ENCODE peak calls at places on chromosomes 11 and 22, in nine cellular contexts. One of them, this sample, is unnamed.

GRCh38 chr11:48012051-48012391 is 31.7 kb downstream of the PTPRJ start:
- DNase-seq in GM04504: no peak
- DNase-seq in activated T-cell treated with anti-CD3 and anti-CD28 coated beads for 1 hour: no peak
- DNase-seq in WTC11: no peak
- DNase-seq in NCI-H2029 treated with DMSO at 0.1 percent for 48 hours: no peak
- DNase-seq in GM12878: no peak
- DNase-seq in left colon: no peak
- DNase-seq in stimulated activated CD4-positive, alpha-beta T cell treated with anti-CD3 and anti-CD28 coated beads, Interleukin-1b, Interleukin-23, amount 100 ng/mL, for 24 hours: no peak
- DNase-seq in SW480: no peak
- DNase-seq in this sample: no peak

GRCh38 chr11:75673977-75674582 is 5.2 kb upstream of the MAP6 start:
- DNase-seq in GM04504: no peak
- DNase-seq in activated T-cell treated with anti-CD3 and anti-CD28 coated beads for 1 hour: no peak
- DNase-seq in WTC11: no peak
- DNase-seq in NCI-H2029 treated with DMSO at 0.1 percent for 48 hours: no peak
- DNase-seq in GM12878: no peak
- DNase-seq in left colon: no peak
- DNase-seq in stimulated activated CD4-positive, alpha-beta T cell treated with anti-CD3 and anti-CD28 coated beads, Interleukin-1b, Interleukin-23, amount 100 ng/mL, for 24 hours: no peak
- DNase-seq in SW480: peak
- DNase-seq in this sample: peak

GRCh38 chr22:29784451-29785361 is 17.5 kb downstream of the UQCR10 start:
- DNase-seq in GM04504: no peak
- DNase-seq in activated T-cell treated with anti-CD3 and anti-CD28 coated beads for 1 hour: no peak
- DNase-seq in WTC11: no peak
- DNase-seq in NCI-H2029 treated with DMSO at 0.1 percent for 48 hours: no peak
- DNase-seq in GM12878: no peak
- DNase-seq in left colon: no peak
- DNase-seq in stimulated activated CD4-positive, alpha-beta T cell treated with anti-CD3 and anti-CD28 coated beads, Interleukin-1b, Interleukin-23, amount 100 ng/mL, for 24 hours: no peak
- DNase-seq in SW480: no peak
- DNase-seq in this sample: no peak

GRCh38 chr11:96306933-96307747 is 35.9 kb downstream of the MAML2 start:
- DNase-seq in GM04504: peak
- DNase-seq in activated T-cell treated with anti-CD3 and anti-CD28 coated beads for 1 hour: no peak
- DNase-seq in WTC11: no peak
- DNase-seq in NCI-H2029 treated with DMSO at 0.1 percent for 48 hours: no peak
- DNase-seq in GM12878: no peak
- DNase-seq in left colon: peak
- DNase-seq in stimulated activated CD4-positive, alpha-beta T cell treated with anti-CD3 and anti-CD28 coated beads, Interleukin-1b, Interleukin-23, amount 100 ng/mL, for 24 hours: no peak
- DNase-seq in SW480: peak
- DNase-seq in this sample: no peak

GRCh38 chr22:25484498-25484897 is 80.0 kb upstream of the GRK3 start:
- DNase-seq in GM04504: no peak
- DNase-seq in activated T-cell treated with anti-CD3 and anti-CD28 coated beads for 1 hour: no peak
- DNase-seq in WTC11: no peak
- DNase-seq in NCI-H2029 treated with DMSO at 0.1 percent for 48 hours: no peak
- DNase-seq in GM12878: no peak
- DNase-seq in left colon: no peak
- DNase-seq in stimulated activated CD4-positive, alpha-beta T cell treated with anti-CD3 and anti-CD28 coated beads, Interleukin-1b, Interleukin-23, amount 100 ng/mL, for 24 hours: no peak
- DNase-seq in SW480: no peak
- DNase-seq in this sample: no peak

GRCh38 chr11:27740362-27741024 is 40.2 kb upstream of the BDNF start:
- DNase-seq in GM04504: no peak
- DNase-seq in activated T-cell treated with anti-CD3 and anti-CD28 coated beads for 1 hour: no peak
- DNase-seq in WTC11: no peak
- DNase-seq in NCI-H2029 treated with DMSO at 0.1 percent for 48 hours: no peak
- DNase-seq in GM12878: no peak
- DNase-seq in left colon: no peak
- DNase-seq in stimulated activated CD4-positive, alpha-beta T cell treated with anti-CD3 and anti-CD28 coated beads, Interleukin-1b, Interleukin-23, amount 100 ng/mL, for 24 hours: no peak
- DNase-seq in SW480: no peak
- DNase-seq in this sample: no peak

GRCh38 chr22:36439481-36440271 is 41.8 kb downstream of the TXN2 start:
- DNase-seq in GM04504: peak
- DNase-seq in activated T-cell treated with anti-CD3 and anti-CD28 coated beads for 1 hour: no peak
- DNase-seq in WTC11: no peak
- DNase-seq in NCI-H2029 treated with DMSO at 0.1 percent for 48 hours: no peak
- DNase-seq in GM12878: no peak
- DNase-seq in left colon: peak
- DNase-seq in stimulated activated CD4-positive, alpha-beta T cell treated with anti-CD3 and anti-CD28 coated beads, Interleukin-1b, Interleukin-23, amount 100 ng/mL, for 24 hours: no peak
- DNase-seq in SW480: peak
- DNase-seq in this sample: no peak

GRCh38 chr11:124865902-124866851 is 945 bp downstream of the ROBO3 start:
- DNase-seq in GM04504: no peak
- DNase-seq in activated T-cell treated with anti-CD3 and anti-CD28 coated beads for 1 hour: peak
- DNase-seq in WTC11: peak
- DNase-seq in NCI-H2029 treated with DMSO at 0.1 percent for 48 hours: no peak
- DNase-seq in GM12878: no peak
- DNase-seq in left colon: peak
- DNase-seq in stimulated activated CD4-positive, alpha-beta T cell treated with anti-CD3 and anti-CD28 coated beads, Interleukin-1b, Interleukin-23, amount 100 ng/mL, for 24 hours: no peak
- DNase-seq in SW480: no peak
- DNase-seq in this sample: no peak

GRCh38 chr11:130729678-130730300 is 186.5 kb downstream of the SNX19 start:
- DNase-seq in GM04504: no peak
- DNase-seq in activated T-cell treated with anti-CD3 and anti-CD28 coated beads for 1 hour: no peak
- DNase-seq in WTC11: no peak
- DNase-seq in NCI-H2029 treated with DMSO at 0.1 percent for 48 hours: no peak
- DNase-seq in GM12878: no peak
- DNase-seq in left colon: no peak
- DNase-seq in stimulated activated CD4-positive, alpha-beta T cell treated with anti-CD3 and anti-CD28 coated beads, Interleukin-1b, Interleukin-23, amount 100 ng/mL, for 24 hours: no peak
- DNase-seq in SW480: no peak
- DNase-seq in this sample: no peak

GRCh38 chr11:62613275-62613864 is 313 bp downstream of the ROM1 start:
- DNase-seq in GM04504: no peak
- DNase-seq in activated T-cell treated with anti-CD3 and anti-CD28 coated beads for 1 hour: no peak
- DNase-seq in WTC11: no peak
- DNase-seq in NCI-H2029 treated with DMSO at 0.1 percent for 48 hours: no peak
- DNase-seq in GM12878: no peak
- DNase-seq in left colon: no peak
- DNase-seq in stimulated activated CD4-positive, alpha-beta T cell treated with anti-CD3 and anti-CD28 coated beads, Interleukin-1b, Interleukin-23, amount 100 ng/mL, for 24 hours: no peak
- DNase-seq in SW480: no peak
- DNase-seq in this sample: no peak